ENCODE peak calls at places on chromosomes 6 and 20, in four cellular contexts. W, G, J and V are unnamed samples.

GRCh38 chr6:44512868-44513641 is 125.5 kb downstream of the CDC5L start:
- DNase-seq in W (no peak), G (no peak), J (no peak), V (no peak)

GRCh38 chr6:82363368-82364086 is at the start of gene TPBG:
- DNase-seq in W (no peak), G (no peak), J (no peak), V (no peak)

GRCh38 chr6:29723666-29724588 is 693 bp downstream of the HLA-F start:
- DNase-seq in W (peak), G (peak), J (no peak), V (no peak)

GRCh38 chr20:33370296-33370695 is 31.0 kb downstream of the CDK5RAP1 start:
- DNase-seq in W (peak), G (peak), J (peak), V (peak)

GRCh38 chr6:8275667-8276066 is 159.7 kb downstream of the SLC35B3 start:
- DNase-seq in W (no peak), G (no peak), J (no peak), V (no peak)

GRCh38 chr6:150915868-150916267 is 50.4 kb downstream of the MTHFD1L start:
- DNase-seq in W (no peak), G (no peak), J (no peak), V (no peak)

GRCh38 chr6:85354761-85355618 is 94.9 kb upstream of the NT5E start:
- DNase-seq in W (peak), G (no peak), J (peak), V (peak)

GRCh38 chr20:58718729-58719128 is 26.1 kb downstream of the NPEPL1 start:
- DNase-seq in W (no peak), G (no peak), J (no peak), V (no peak)

GRCh38 chr6:35648203-35648602 is 40.5 kb downstream of the FKBP5 start:
- DNase-seq in W (no peak), G (no peak), J (no peak), V (no peak)

GRCh38 chr6:16985484-16986284 is 116.2 kb upstream of the STMND1 start:
- DNase-seq in W (no peak), G (no peak), J (no peak), V (no peak)

GRCh38 chr20:20743511-20744169 is 31.2 kb upstream of the RALGAPA2 start:
- DNase-seq in W (no peak), G (no peak), J (no peak), V (no peak)

GRCh38 chr20:62878244-62879030 is 16.8 kb upstream of the TCFL5 start:
- DNase-seq in W (no peak), G (no peak), J (no peak), V (no peak)

GRCh38 chr20:44646023-44646640 is 5.4 kb downstream of the ADA start:
- DNase-seq in W (peak), G (no peak), J (peak), V (no peak)

GRCh38 chr20:33830371-33830770 is 19.2 kb downstream of the CHMP4B start:
- DNase-seq in W (no peak), G (no peak), J (no peak), V (no peak)

GRCh38 chr6:1436334-1437306 is 47.2 kb downstream of the FOXF2 start:
- DNase-seq in W (peak), G (no peak), J (peak), V (peak)

GRCh38 chr6:161418458-161418945 is 144.6 kb upstream of the AGPAT4 start:
- DNase-seq in W (peak), G (no peak), J (peak), V (no peak)

GRCh38 chr20:4962257-4962855 is 39.0 kb downstream of the SLC23A2 start:
- DNase-seq in W (peak), G (no peak), J (peak), V (no peak)

GRCh38 chr6:167079853-167080297 is 43.0 kb upstream of the CCR6 start:
- DNase-seq in W (peak), G (no peak), J (no peak), V (peak)

GRCh38 chr20:17014217-17014616 is 212.6 kb upstream of the PCSK2 start:
- DNase-seq in W (no peak), G (no peak), J (no peak), V (no peak)

GRCh38 chr6:128415387-128415786 is 105.0 kb downstream of the PTPRK start:
- DNase-seq in W (no peak), G (no peak), J (no peak), V (no peak)

GRCh38 chr6:156336096-156336495 is 441.1 kb upstream of the ARID1B start:
- DNase-seq in W (no peak), G (no peak), J (no peak), V (no peak)

GRCh38 chr20:6122111-6122872 is 538 bp downstream of the FERMT1 start:
- DNase-seq in W (no peak), G (no peak), J (no peak), V (no peak)

GRCh38 chr6:88916615-88917198 is 46.7 kb downstream of the RNGTT start:
- DNase-seq in W (no peak), G (no peak), J (peak), V (no peak)

GRCh38 chr6:134619789-134620188 is 301.9 kb upstream of the SGK1 start:
- DNase-seq in W (no peak), G (no peak), J (no peak), V (no peak)

GRCh38 chr20:31857861-31858835 is 12.2 kb downstream of the DUSP15 start:
- DNase-seq in W (no peak), G (no peak), J (no peak), V (no peak)

GRCh38 chr6:119350202-119351004 is 842 bp upstream of the MAN1A1 start:
- DNase-seq in W (peak), G (no peak), J (no peak), V (no peak)

GRCh38 chr20:13337090-13337784 is 116.2 kb downstream of the ISM1 start:
- DNase-seq in W (no peak), G (no peak), J (no peak), V (no peak)

GRCh38 chr6:75296811-75297779 is 12.5 kb upstream of the TMEM30A start:
- DNase-seq in W (peak), G (no peak), J (peak), V (no peak)